ENCODE peak calls at places on chromosomes 2 and 18, in six cellular contexts. M, Q, X, G, N and E are unnamed samples.

GRCh38 chr2:241759091-241759807 is 17.4 kb upstream of the GAL3ST2 start:
- DNase-seq in M (no peak), Q (no peak), X (no peak), G (no peak), N (no peak), E (no peak)

GRCh38 chr2:100274076-100274475 is 48.2 kb downstream of the LONRF2 start:
- DNase-seq in M (no peak), Q (no peak), X (no peak), G (no peak), N (no peak), E (no peak)

GRCh38 chr2:46737577-46737976 is 178.0 kb downstream of the MCFD2 start:
- DNase-seq in M (no peak), Q (no peak), X (no peak), G (peak; percentile 90), N (no peak), E (no peak)

GRCh38 chr2:26566081-26566375 is 75.1 kb downstream of the CIB4 start:
- DNase-seq in M (no peak), Q (no peak), X (no peak), G (no peak), N (no peak), E (no peak)

GRCh38 chr2:205902041-205902898 is 183.7 kb downstream of the INO80D start:
- DNase-seq in M (peak; percentile 39), Q (peak; percentile 71), X (no peak), G (peak; percentile 77), N (no peak), E (no peak)

GRCh38 chr18:79899609-79900435 is 51.6 kb downstream of the SLC66A2 start:
- DNase-seq in M (no peak), Q (no peak), X (peak; percentile 34), G (no peak), N (no peak), E (no peak)

GRCh38 chr2:18987592-18988073 is 370.8 kb downstream of the OSR1 start:
- DNase-seq in M (no peak), Q (no peak), X (no peak), G (peak; percentile 34), N (no peak), E (no peak)

GRCh38 chr2:201746551-201746950 is 34.2 kb downstream of the ALS2 start:
- DNase-seq in M (peak; percentile 4), Q (no peak), X (no peak), G (no peak), N (no peak), E (no peak)

GRCh38 chr2:200052627-200053026 is 97.2 kb downstream of the MAIP1 start:
- DNase-seq in M (no peak), Q (no peak), X (no peak), G (no peak), N (no peak), E (no peak)

GRCh38 chr18:73848656-73849055 is 299.0 kb downstream of the FBXO15 start:
- DNase-seq in M (no peak), Q (no peak), X (no peak), G (no peak), N (no peak), E (no peak)

GRCh38 chr18:58793361-58793760 is 71.3 kb upstream of the ZNF532 start:
- DNase-seq in M (no peak), Q (no peak), X (no peak), G (no peak), N (no peak), E (no peak)

GRCh38 chr2:216298719-216299118 is 73.6 kb downstream of the MARCHF4 start:
- DNase-seq in M (no peak), Q (no peak), X (no peak), G (no peak), N (no peak), E (no peak)

DNA sequence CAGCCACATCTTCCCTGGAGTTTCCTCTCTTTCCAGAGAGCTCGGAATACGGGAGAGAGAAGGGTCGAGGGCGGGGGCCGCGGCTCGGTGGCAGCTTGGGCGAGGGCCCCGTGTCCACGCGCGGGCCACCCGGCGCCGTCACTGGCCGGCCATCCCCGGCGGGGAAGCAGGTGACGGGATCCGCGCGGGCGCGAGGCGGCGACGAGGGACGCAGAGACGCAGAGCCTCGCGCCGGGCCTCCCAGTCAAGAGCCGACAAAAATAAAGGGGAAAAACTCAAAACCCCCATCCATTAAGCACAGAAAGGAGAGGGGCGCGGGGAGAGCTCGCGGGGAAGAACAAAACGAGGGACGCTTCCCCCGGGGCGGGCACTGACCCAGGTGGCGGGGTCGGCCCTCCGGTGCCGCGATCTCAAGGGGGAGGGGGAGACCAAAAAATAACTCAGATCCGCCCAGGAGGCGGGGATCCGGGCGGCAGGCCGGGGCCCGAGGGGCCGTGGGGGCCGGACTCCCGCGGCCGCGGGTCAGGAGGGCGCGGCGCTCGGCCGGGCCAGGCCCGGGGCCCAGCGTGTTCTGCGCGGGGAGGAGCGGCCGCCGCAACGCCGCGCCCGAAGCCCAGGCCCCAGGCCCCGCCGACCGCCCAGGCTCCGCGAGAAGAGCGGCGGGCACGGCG is 652 bp downstream of the RNF103 start:
- DNase-seq in M (peak; percentile 63), Q (peak; percentile 83), X (peak; percentile 66), G (no peak), N (no peak), E (peak; percentile 48)
- TF ChIP-seq GABPA in M (no peak), Q (no peak), X (no peak), G (no peak), N (peak; percentile 10), E (no peak)

DNA sequence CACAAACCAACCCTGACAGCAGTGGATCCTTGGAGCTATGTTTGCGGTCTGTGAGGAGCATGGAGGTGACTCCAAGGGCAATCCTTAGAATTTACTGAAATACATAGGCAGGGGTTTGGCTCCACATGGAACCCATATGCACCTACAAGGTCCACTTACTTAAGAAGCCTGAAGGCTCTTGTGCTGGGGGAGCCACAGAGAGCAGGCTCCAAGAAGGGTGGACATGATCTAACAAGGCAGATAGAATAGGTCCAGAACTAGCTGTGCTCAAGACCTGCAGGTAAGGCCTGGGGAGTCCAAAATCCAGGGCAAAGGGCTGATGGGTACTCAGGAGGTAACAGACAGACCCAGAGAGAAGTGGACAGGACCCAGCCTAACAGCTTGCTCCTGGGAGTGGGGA is 1.2 kb upstream of the CDK5R2 start:
- DNase-seq in M (no peak), Q (no peak), X (no peak), G (no peak), N (no peak), E (no peak)
- TF ChIP-seq GABPA in M (no peak), Q (no peak), X (no peak), G (no peak), N (no peak), E (no peak)

GRCh38 chr2:12717191-12717987 is 653 bp downstream of the TRIB2 start:
- DNase-seq in M (peak; percentile 60), Q (peak; percentile 85), X (peak; percentile 74), G (no peak), N (no peak), E (peak; percentile 36)
- TF ChIP-seq GABPA in M (no peak), Q (no peak), X (no peak), G (no peak), N (no peak), E (no peak)

GRCh38 chr2:60386436-60386835 is 167.0 kb downstream of the BCL11A start:
- DNase-seq in M (no peak), Q (no peak), X (no peak), G (no peak), N (no peak), E (no peak)

GRCh38 chr2:60383421-60384117 is 169.9 kb downstream of the BCL11A start:
- DNase-seq in M (no peak), Q (no peak), X (no peak), G (no peak), N (no peak), E (peak; percentile 23)

GRCh38 chr2:60391250-60392013 is 162.0 kb downstream of the BCL11A start:
- DNase-seq in M (no peak), Q (no peak), X (no peak), G (no peak), N (no peak), E (no peak)

GRCh38 chr2:60380411-60380810 is 173.0 kb downstream of the BCL11A start:
- DNase-seq in M (no peak), Q (no peak), X (no peak), G (no peak), N (no peak), E (no peak)

DNA sequence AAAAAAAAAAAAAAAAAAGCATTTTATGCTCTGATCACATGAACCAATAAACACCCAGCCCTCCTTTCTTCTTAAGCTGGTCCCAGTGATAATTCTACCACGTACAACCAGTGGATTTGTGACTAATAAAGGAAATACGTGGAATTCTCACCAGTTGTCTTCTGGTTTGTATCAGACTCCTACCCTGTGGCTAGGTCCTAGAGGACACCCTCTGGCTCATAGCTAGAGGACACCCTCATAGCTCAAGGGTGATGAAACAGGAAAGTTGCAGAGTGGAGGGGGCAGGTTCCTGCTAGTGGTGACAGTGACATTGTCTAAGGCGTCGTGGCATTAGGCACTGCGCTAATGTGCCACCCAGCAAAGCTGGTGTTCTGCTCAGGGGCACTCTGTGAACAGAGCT is 167.8 kb downstream of the BCL11A start:
- DNase-seq in M (no peak), Q (no peak), X (no peak), G (no peak), N (no peak), E (peak; percentile 86)
- TF ChIP-seq GABPA in M (no peak), Q (no peak), X (no peak), G (no peak), N (no peak), E (no peak)

GRCh38 chr2:24362253-24362652 is 1.9 kb upstream of the ITSN2 start:
- DNase-seq in M (peak; percentile 30), Q (no peak), X (no peak), G (no peak), N (no peak), E (no peak)

GRCh38 chr2:24365826-24366225 is 5.5 kb upstream of the ITSN2 start:
- DNase-seq in M (no peak), Q (no peak), X (no peak), G (no peak), N (no peak), E (no peak)

GRCh38 chr2:24363306-24363705 is 3.0 kb upstream of the ITSN2 start:
- DNase-seq in M (no peak), Q (no peak), X (no peak), G (no peak), N (no peak), E (no peak)

GRCh38 chr2:24360963-24361330 is 611 bp upstream of the ITSN2 start:
- DNase-seq in M (no peak), Q (no peak), X (no peak), G (no peak), N (no peak), E (no peak)

DNA sequence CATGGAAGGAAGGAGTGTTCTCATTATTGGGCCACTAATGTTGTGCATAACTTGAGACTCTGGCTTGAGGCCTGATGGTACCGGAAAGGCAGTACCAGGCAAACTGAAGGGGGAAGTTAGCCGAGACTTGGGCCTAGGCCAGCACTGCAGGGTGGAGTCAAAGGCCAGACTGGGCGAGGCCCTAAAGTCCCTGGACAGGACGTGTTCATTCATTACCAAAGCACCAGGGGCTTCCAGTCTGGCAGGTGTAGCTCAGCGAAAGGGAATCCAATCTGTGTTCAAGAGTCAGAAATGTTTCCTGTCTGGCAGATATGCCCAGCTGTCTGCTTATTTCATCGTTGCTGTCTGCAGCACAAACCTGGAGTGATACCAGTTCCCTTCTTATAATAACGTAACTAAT is 4.7 kb upstream of the ITSN2 start:
- DNase-seq in M (peak; percentile 46), Q (no peak), X (no peak), G (no peak), N (no peak), E (no peak)
- TF ChIP-seq GABPA in M (peak; percentile 26), Q (no peak), X (no peak), G (no peak), N (no peak), E (no peak)

GRCh38 chr18:10419420-10420103 is 34.9 kb upstream of the APCDD1 start:
- DNase-seq in M (peak; percentile 56), Q (no peak), X (no peak), G (no peak), N (no peak), E (no peak)
- TF ChIP-seq GABPA in M (no peak), Q (no peak), X (no peak), G (no peak), N (no peak), E (no peak)

GRCh38 chr2:158142165-158142564 is 40.5 kb downstream of the UPP2 start:
- DNase-seq in M (no peak), Q (no peak), X (no peak), G (no peak), N (no peak), E (peak; percentile 45)
- TF ChIP-seq GABPA in M (no peak), Q (no peak), X (no peak), G (no peak), N (no peak), E (no peak)